ENCODE peak calls at places on chromosomes 4 and X, in five cellular contexts. U is EL, T is aorta, D is amygdala, Y is NCI-H146. O is an unnamed sample.

GRCh38 chrX:9562851-9563250 is 98.0 kb downstream of the TBL1X start:
- DNase-seq in T (peak), Y (no peak), D (no peak), U (peak), O (no peak)

GRCh38 chrX:12327836-12328235 is 189.6 kb downstream of the FRMPD4 start:
- DNase-seq in T (no peak), Y (no peak), D (no peak), U (peak), O (no peak)

GRCh38 chrX:78029663-78030062 is 60.2 kb upstream of the PGAM4 start:
- DNase-seq in Y (peak), D (peak), T (no peak), U (peak), O (no peak)

GRCh38 chr4:142913461-142914030 is 67.4 kb upstream of the INPP4B start:
- DNase-seq in Y (no peak), U (peak), T (no peak), D (no peak), O (no peak)

GRCh38 chrX:13008189-13008533 is 33.3 kb downstream of the TMSB4X start:
- DNase-seq in U (no peak), D (no peak), T (no peak), Y (no peak), O (no peak)

GRCh38 chr4:174378951-174379350 is 95.2 kb downstream of the CEP44 start:
- DNase-seq in U (no peak), D (no peak), Y (no peak), T (no peak), O (no peak)

GRCh38 chr4:88818650-88819470 is 121.2 kb upstream of the NAP1L5 start:
- DNase-seq in Y (peak), T (peak), D (peak), U (peak), O (no peak)

GRCh38 chrX:118694628-118695027 is 32.8 kb upstream of the IL13RA1 start:
- DNase-seq in D (no peak), U (peak), T (no peak), Y (no peak), O (no peak)

GRCh38 chr4:39061450-39061849 is 582 bp upstream of the KLHL5 start:
- DNase-seq in U (no peak), Y (no peak), D (no peak), T (no peak), O (no peak)

GRCh38 chrX:39855748-39856129 is 242.0 kb downstream of the BCOR start:
- DNase-seq in U (peak), Y (peak), T (peak), D (peak), O (peak)

GRCh38 chrX:46758163-46758955 is 559 bp downstream of the SLC9A7 start:
- DNase-seq in D (no peak), T (no peak), U (peak), Y (peak), O (peak)

GRCh38 chrX:135453381-135453780 is 31.6 kb downstream of the SMIM10L2A start:
- DNase-seq in Y (no peak), T (no peak), U (no peak), D (no peak), O (no peak)